ENCODE peak calls at places on chromosomes 3 and 15, in four cellular contexts. One of them, this sample, is unnamed.

GRCh38 chr3:143327388-143327787 is 207.8 kb downstream of the CHST2 start:
- DNase-seq in dermis blood vessel endothelial cell: no peak
- DNase-seq in GM12865: no peak
- DNase-seq in GM03348: peak
- DNase-seq in this sample: no peak

GRCh38 chr3:52173101-52173500 is 18.9 kb upstream of the POC1A start:
- DNase-seq in dermis blood vessel endothelial cell: no peak
- DNase-seq in GM12865: no peak
- DNase-seq in GM03348: no peak
- DNase-seq in this sample: no peak

GRCh38 chr15:77527164-77527778 is 105.4 kb downstream of the LINGO1 start:
- DNase-seq in dermis blood vessel endothelial cell: no peak
- DNase-seq in GM12865: no peak
- DNase-seq in GM03348: peak
- DNase-seq in this sample: peak

GRCh38 chr3:125142418-125142778 is 70.2 kb downstream of the SLC12A8 start:
- DNase-seq in dermis blood vessel endothelial cell: no peak
- DNase-seq in GM12865: peak
- DNase-seq in GM03348: no peak
- DNase-seq in this sample: no peak

GRCh38 chr3:137105277-137105977 is 147.6 kb downstream of the IL20RB start:
- DNase-seq in dermis blood vessel endothelial cell: peak
- DNase-seq in GM12865: peak
- DNase-seq in GM03348: peak
- DNase-seq in this sample: peak

GRCh38 chr15:83960192-83960829 is 275.3 kb upstream of the GOLGA6L4 start:
- DNase-seq in dermis blood vessel endothelial cell: no peak
- DNase-seq in GM12865: no peak
- DNase-seq in GM03348: no peak
- DNase-seq in this sample: no peak

GRCh38 chr15:77025941-77026411 is 31.1 kb downstream of the PSTPIP1 start:
- DNase-seq in dermis blood vessel endothelial cell: no peak
- DNase-seq in GM12865: no peak
- DNase-seq in GM03348: no peak
- DNase-seq in this sample: no peak

GRCh38 chr15:76313731-76314130 is 2.5 kb upstream of the ETFA start:
- DNase-seq in dermis blood vessel endothelial cell: no peak
- DNase-seq in GM12865: no peak
- DNase-seq in GM03348: no peak
- DNase-seq in this sample: no peak

GRCh38 chr3:181313379-181313778 is 323.8 kb upstream of the DNAJC19 start:
- DNase-seq in dermis blood vessel endothelial cell: no peak
- DNase-seq in GM12865: no peak
- DNase-seq in GM03348: no peak
- DNase-seq in this sample: no peak

GRCh38 chr3:195110647-195111321 is 160.2 kb downstream of the XXYLT1 start:
- DNase-seq in dermis blood vessel endothelial cell: no peak
- DNase-seq in GM12865: no peak
- DNase-seq in GM03348: no peak
- DNase-seq in this sample: peak

GRCh38 chr3:87691109-87691508 is 367.7 kb downstream of the CGGBP1 start:
- DNase-seq in dermis blood vessel endothelial cell: no peak
- DNase-seq in GM12865: no peak
- DNase-seq in GM03348: no peak
- DNase-seq in this sample: no peak

GRCh38 chr3:171320721-171321120 is 139.5 kb downstream of the TNIK start:
- DNase-seq in dermis blood vessel endothelial cell: no peak
- DNase-seq in GM12865: no peak
- DNase-seq in GM03348: no peak
- DNase-seq in this sample: peak

GRCh38 chr15:89383635-89384604 is 49.3 kb upstream of the POLG start:
- DNase-seq in dermis blood vessel endothelial cell: peak
- DNase-seq in GM12865: no peak
- DNase-seq in GM03348: no peak
- DNase-seq in this sample: no peak

This sample was measured in AG10803.